ENCODE peak calls at places on chromosomes 2 and 18, in five cellular contexts. P, T, S, D and X are unnamed samples.

GRCh38 chr2:15940661-15941482 is 522 bp downstream of the MYCN start:
- DNase-seq in P (no peak), T (no peak), S (no peak), D (peak), X (peak)

GRCh38 chr2:69936913-69937312 is 22.0 kb downstream of the MXD1 start:
- DNase-seq in P (no peak), T (no peak), S (no peak), D (no peak), X (peak)

GRCh38 chr2:173122936-173123335 is 47.3 kb downstream of the MAP3K20 start:
- DNase-seq in P (no peak), T (no peak), S (no peak), D (no peak), X (no peak)

GRCh38 chr2:212032536-212033219 is 505.9 kb downstream of the ERBB4 start:
- DNase-seq in P (no peak), T (peak), S (no peak), D (no peak), X (no peak)

GRCh38 chr2:63544017-63544627 is 44.2 kb downstream of the WDPCP start:
- DNase-seq in P (no peak), T (peak), S (peak), D (no peak), X (no peak)

GRCh38 chr18:40925071-40925541 is 1029.9 kb upstream of the PIK3C3 start:
- DNase-seq in P (no peak), T (no peak), S (no peak), D (no peak), X (no peak)

GRCh38 chr2:26088038-26088643 is 54.3 kb downstream of the RAB10 start:
- DNase-seq in P (no peak), T (peak), S (peak), D (peak), X (peak)

GRCh38 chr18:76394780-76395476 is 100.1 kb downstream of the ZNF516 start:
- DNase-seq in P (no peak), T (peak), S (peak), D (no peak), X (no peak)

GRCh38 chr2:172102858-172103359 is at the start of gene DLX2:
- DNase-seq in P (no peak), T (peak), S (peak), D (peak), X (peak)

GRCh38 chr2:55620123-55620779 is 2.8 kb upstream of the PPP4R3B start:
- DNase-seq in P (no peak), T (peak), S (peak), D (peak), X (peak)

GRCh38 chr2:238158807-238159539 is at the start of gene ERFE:
- DNase-seq in P (no peak), T (peak), S (peak), D (peak), X (peak)

GRCh38 chr2:30147196-30147714 is 448 bp downstream of the YPEL5 start:
- DNase-seq in P (no peak), T (no peak), S (no peak), D (no peak), X (no peak)

GRCh38 chr18:21110667-21111350 is 804 bp downstream of the ROCK1 start:
- DNase-seq in P (peak), T (peak), S (peak), D (peak), X (peak)

GRCh38 chr2:20990446-20990988 is 53.4 kb downstream of the APOB start:
- DNase-seq in P (no peak), T (no peak), S (no peak), D (no peak), X (no peak)

GRCh38 chr2:135130751-135131150 is 78.7 kb downstream of the RAB3GAP1 start:
- DNase-seq in P (no peak), T (no peak), S (no peak), D (no peak), X (peak)